ENCODE peak calls at places on chromosomes 1 and 21, in seven cellular contexts. O is K562, L is HCT116, H is H1, Q is HepG2, M is HEK293T, C is GM12878. B is an unnamed sample.

GRCh38 chr1:59994302-59995198 is 68.0 kb upstream of the CYP2J2 start:
- DNase-seq in O (no peak), L (no peak), H (no peak), Q (no peak), M (no peak), C (no peak), B (no peak)

GRCh38 chr21:38303300-38303699 is 46.5 kb downstream of the KCNJ15 start:
- DNase-seq in O (no peak), L (no peak), H (no peak), Q (no peak), M (no peak), C (no peak), B (no peak)

GRCh38 chr1:61253059-61253735 is 170.8 kb downstream of the NFIA start:
- DNase-seq in O (peak; percentile 93), L (no peak), H (no peak), Q (peak; percentile 66), M (no peak), C (no peak), B (no peak)

GRCh38 chr1:116751626-116752025 is 2.6 kb upstream of the CD2 start:
- DNase-seq in O (no peak), L (no peak), H (no peak), Q (no peak), M (no peak), C (no peak), B (no peak)

GRCh38 chr1:109910963-109911798 is 532 bp downstream of the CSF1 start:
- DNase-seq in O (no peak), L (no peak), H (no peak), Q (no peak), M (peak; percentile 68), C (no peak), B (peak; percentile 27)

GRCh38 chr1:145706282-145706681 is 886 bp downstream of the PDZK1 start:
- DNase-seq in O (no peak), L (peak; percentile 21), H (no peak), Q (no peak), M (no peak), C (no peak), B (no peak)

GRCh38 chr1:162151900-162152829 is 82.7 kb downstream of the NOS1AP start:
- DNase-seq in O (no peak), L (no peak), H (no peak), Q (peak; percentile 77), M (no peak), C (no peak), B (no peak)

GRCh38 chr21:33761104-33762036 is 119.1 kb downstream of the ITSN1 start:
- DNase-seq in O (peak; percentile 84), L (peak; percentile 66), H (no peak), Q (peak; percentile 73), M (peak; percentile 72), C (no peak), B (no peak)

GRCh38 chr1:227909188-227909587 is 38.5 kb downstream of the WNT9A start:
- DNase-seq in O (no peak), L (no peak), H (no peak), Q (no peak), M (no peak), C (no peak), B (no peak)

GRCh38 chr1:13646533-13646932 is 53.5 kb upstream of the PRDM2 start:
- DNase-seq in O (no peak), L (no peak), H (no peak), Q (no peak), M (no peak), C (no peak), B (no peak)

GRCh38 chr1:13643017-13643416 is 57.0 kb upstream of the PRDM2 start:
- DNase-seq in O (no peak), L (no peak), H (no peak), Q (no peak), M (no peak), C (no peak), B (no peak)

GRCh38 chr1:13642306-13643004 is 57.5 kb upstream of the PRDM2 start:
- DNase-seq in O (no peak), L (no peak), H (no peak), Q (no peak), M (no peak), C (no peak), B (no peak)
- TF ChIP-seq SP1 in O (no peak), L (no peak), H (no peak), Q (no peak), M (no peak), C (no peak), B (no peak)

DNA sequence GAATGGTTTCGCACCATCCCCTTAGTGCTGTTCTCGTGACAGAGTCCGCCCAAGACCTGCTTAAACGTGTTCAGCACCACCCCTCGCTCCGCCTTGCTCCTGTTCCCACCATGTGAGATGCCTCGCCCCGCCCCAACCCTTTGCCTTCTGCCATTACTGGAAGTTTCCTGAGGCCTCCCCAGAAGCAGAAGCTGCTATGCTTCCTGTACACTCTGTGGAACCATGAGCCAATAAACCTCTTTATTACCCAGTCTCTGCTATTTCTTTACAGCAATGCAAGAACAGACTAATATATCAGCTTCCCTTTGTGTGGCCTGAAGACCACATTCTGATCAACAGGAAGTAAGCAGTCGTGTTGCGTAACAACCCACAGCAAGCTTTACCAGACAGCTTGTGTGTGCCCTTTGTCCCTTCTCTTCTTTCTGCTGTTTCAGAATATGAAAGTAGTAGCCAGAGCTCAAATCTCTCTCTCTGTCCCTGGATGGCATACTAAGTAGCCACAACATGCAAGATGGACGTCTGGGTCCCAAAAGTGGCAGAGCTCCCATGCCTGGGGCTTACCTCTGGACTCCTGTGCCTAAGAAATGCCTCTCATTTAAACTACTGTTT is 14.1 kb downstream of the HENMT1 start:
- DNase-seq in O (peak; percentile 33), L (no peak), H (no peak), Q (peak; percentile 84), M (no peak), C (no peak), B (no peak)
- TF ChIP-seq SP1 in O (no peak), L (no peak), H (no peak), Q (no peak), M (no peak), C (no peak), B (no peak)

GRCh38 chr1:81432089-81432488 is 368.6 kb upstream of the ADGRL2 start:
- DNase-seq in O (no peak), L (no peak), H (no peak), Q (no peak), M (no peak), C (no peak), B (no peak)

GRCh38 chr1:81430236-81430635 is 370.5 kb upstream of the ADGRL2 start:
- DNase-seq in O (no peak), L (no peak), H (no peak), Q (no peak), M (no peak), C (no peak), B (no peak)

GRCh38 chr1:81432654-81433109 is 368.1 kb upstream of the ADGRL2 start:
- DNase-seq in O (no peak), L (no peak), H (no peak), Q (no peak), M (no peak), C (no peak), B (no peak)

GRCh38 chr1:81428998-81429397 is 371.7 kb upstream of the ADGRL2 start:
- DNase-seq in O (no peak), L (no peak), H (no peak), Q (no peak), M (no peak), C (no peak), B (no peak)

DNA sequence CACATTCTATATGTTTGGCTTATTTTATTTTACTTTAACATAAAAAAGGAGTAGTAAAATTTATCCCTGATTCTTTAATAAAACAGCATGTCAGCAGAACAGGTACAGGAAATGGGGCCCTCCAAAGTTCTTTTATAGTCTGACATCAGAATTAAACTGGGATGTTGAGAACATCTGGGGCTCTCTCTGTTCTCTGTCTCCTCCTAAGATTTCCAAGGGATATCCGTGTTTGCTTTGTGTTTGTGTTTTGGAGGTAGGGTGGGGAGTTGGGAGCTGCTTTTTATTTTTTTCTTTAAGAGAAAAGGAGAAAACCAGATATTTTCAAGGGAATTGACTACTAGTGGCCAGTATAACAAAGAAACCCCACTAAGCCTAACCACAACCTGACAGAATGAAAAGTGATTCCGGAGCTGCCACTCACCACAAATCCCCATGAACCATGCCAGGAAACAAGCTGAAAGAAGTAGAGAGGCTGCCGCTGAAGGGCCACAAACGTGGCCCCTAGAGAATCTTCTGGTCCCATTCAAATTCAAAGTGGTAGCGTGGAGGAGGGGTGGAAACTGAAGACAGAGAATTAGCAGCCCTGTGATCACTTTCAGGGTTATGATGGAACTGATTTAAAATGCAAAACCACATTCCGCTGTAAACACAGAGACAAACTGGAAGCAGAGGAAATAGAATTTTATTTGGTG is 369.6 kb upstream of the ADGRL2 start:
- DNase-seq in O (no peak), L (no peak), H (peak; percentile 17), Q (no peak), M (no peak), C (peak; percentile 12), B (peak; percentile 30)
- TF ChIP-seq SP1 in O (no peak), L (no peak), H (peak; percentile 40), Q (no peak), M (no peak), C (no peak), B (no peak)

DNA sequence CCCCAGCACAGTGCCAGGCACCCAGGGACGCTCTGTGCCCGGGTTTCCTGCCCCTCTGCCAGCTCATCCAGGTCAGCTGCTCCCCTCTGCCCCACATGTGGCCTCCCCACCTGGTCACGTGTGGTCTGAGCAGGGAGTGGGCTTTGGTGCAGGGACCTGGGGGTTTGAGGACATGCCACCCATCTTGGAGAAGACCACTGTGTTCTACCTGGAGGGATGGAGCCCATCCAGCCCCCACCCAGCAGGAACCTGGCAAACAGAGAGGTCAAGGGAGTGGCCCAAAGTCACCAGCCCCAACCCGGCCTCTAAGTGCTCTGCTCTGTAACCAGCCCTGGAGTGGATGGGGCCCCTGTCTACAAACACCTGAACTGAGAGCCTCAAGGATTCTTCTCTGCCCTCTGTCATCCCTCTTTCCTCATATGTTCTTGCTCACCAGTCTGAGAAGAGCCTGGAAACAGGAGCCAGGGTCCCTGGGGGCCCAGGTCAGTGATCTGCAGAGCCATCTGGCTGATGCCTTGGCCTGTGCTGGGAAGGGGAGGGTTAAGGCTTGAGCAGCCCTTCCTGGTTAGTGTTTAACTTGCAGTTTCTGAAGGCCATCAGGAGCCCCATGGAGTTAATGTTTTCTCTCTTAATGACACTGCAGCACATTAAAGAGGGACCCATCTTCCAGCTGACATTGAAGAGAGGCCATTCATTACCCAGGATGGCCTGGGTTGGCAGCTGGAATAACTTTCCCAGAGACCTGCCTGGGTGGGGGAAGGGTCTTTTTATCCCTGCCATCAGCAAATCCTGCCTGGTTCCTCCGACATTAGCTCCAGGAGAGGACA is 235.4 kb downstream of the PTPRU start:
- DNase-seq in O (no peak), L (no peak), H (no peak), Q (peak; percentile 84), M (no peak), C (no peak), B (no peak)
- TF ChIP-seq SP1 in O (no peak), L (no peak), H (no peak), Q (no peak), M (no peak), C (no peak), B (no peak)

B was measured in WTC11.